ENCODE peak calls at places on chromosomes 11 and 22, in ten cellular contexts. F, J, V, D, H, Y, Z, G, X and A are unnamed samples.

GRCh38 chr11:86608251-86608799 is 64.1 kb downstream of the ME3 start:
- DNase-seq in F (peak), J (peak), V (peak), D (no peak), H (peak), Y (no peak), Z (peak), G (peak), X (no peak), A (peak)

GRCh38 chr11:76265771-76266241 is 59.5 kb upstream of the WNT11 start:
- DNase-seq in F (no peak), J (no peak), V (no peak), D (no peak), H (no peak), Y (no peak), Z (peak), G (no peak), X (no peak), A (no peak)

GRCh38 chr22:41286639-41287091 is 678 bp upstream of the RANGAP1 start:
- DNase-seq in F (no peak), J (peak), V (peak), D (no peak), H (no peak), Y (peak), Z (no peak), G (peak), X (no peak), A (no peak)

GRCh38 chr11:126732981-126733380 is 267.6 kb downstream of the KIRREL3 start:
- DNase-seq in F (no peak), J (no peak), V (no peak), D (no peak), H (no peak), Y (no peak), Z (no peak), G (no peak), X (no peak), A (no peak)

GRCh38 chr11:4695442-4695841 is 2.2 kb downstream of the OR51E2 start:
- DNase-seq in F (no peak), J (no peak), V (no peak), D (no peak), H (no peak), Y (no peak), Z (no peak), G (no peak), X (no peak), A (no peak)

GRCh38 chr22:34111210-34111824 is 191.0 kb upstream of the LARGE1 start:
- DNase-seq in F (peak), J (no peak), V (no peak), D (no peak), H (peak), Y (no peak), Z (no peak), G (peak), X (peak), A (peak)

GRCh38 chr11:83819936-83820549 is 533.9 kb upstream of the CCDC90B start:
- DNase-seq in F (no peak), J (no peak), V (peak), D (no peak), H (peak), Y (no peak), Z (no peak), G (peak), X (no peak), A (no peak)

GRCh38 chr11:69010964-69011623 is 2.0 kb downstream of the MRGPRF start:
- DNase-seq in F (peak), J (peak), V (no peak), D (peak), H (peak), Y (peak), Z (peak), G (no peak), X (peak), A (peak)

GRCh38 chr22:38570841-38571364 is 920 bp upstream of the DMC1 start:
- DNase-seq in F (peak), J (peak), V (no peak), D (peak), H (peak), Y (peak), Z (peak), G (peak), X (no peak), A (peak)

GRCh38 chr11:45108070-45109064 is 38.1 kb upstream of the PRDM11 start:
- DNase-seq in F (peak), J (no peak), V (no peak), D (no peak), H (no peak), Y (no peak), Z (no peak), G (no peak), X (no peak), A (peak)

GRCh38 chr11:27282141-27282590 is 80.8 kb downstream of the CCDC34 start:
- DNase-seq in F (no peak), J (no peak), V (no peak), D (no peak), H (no peak), Y (no peak), Z (peak), G (no peak), X (no peak), A (no peak)

GRCh38 chr11:8672346-8672745 is 10.1 kb downstream of the TRIM66 start:
- DNase-seq in F (no peak), J (no peak), V (no peak), D (no peak), H (no peak), Y (no peak), Z (no peak), G (no peak), X (no peak), A (no peak)

GRCh38 chr11:2474059-2474901 is 29.5 kb downstream of the KCNQ1 start:
- DNase-seq in F (peak), J (no peak), V (no peak), D (no peak), H (no peak), Y (no peak), Z (no peak), G (no peak), X (no peak), A (no peak)

GRCh38 chr11:95897731-95898130 is 26.2 kb downstream of the MTMR2 start:
- DNase-seq in F (no peak), J (no peak), V (no peak), D (no peak), H (no peak), Y (no peak), Z (no peak), G (no peak), X (no peak), A (no peak)

GRCh38 chr11:14612624-14613023 is 31.0 kb upstream of the PDE3B start:
- DNase-seq in F (no peak), J (no peak), V (no peak), D (no peak), H (no peak), Y (no peak), Z (no peak), G (no peak), X (no peak), A (no peak)

GRCh38 chr11:15794361-15795150 is 561.8 kb downstream of the SOX6 start:
- DNase-seq in F (no peak), J (no peak), V (no peak), D (no peak), H (no peak), Y (no peak), Z (no peak), G (no peak), X (no peak), A (no peak)

GRCh38 chr11:71574418-71574817 is 8.3 kb downstream of the KRTAP5-11 start:
- DNase-seq in F (no peak), J (no peak), V (no peak), D (no peak), H (no peak), Y (no peak), Z (no peak), G (peak), X (no peak), A (no peak)

GRCh38 chr11:12430351-12430750 is 53.0 kb downstream of the PARVA start:
- DNase-seq in F (no peak), J (no peak), V (no peak), D (no peak), H (no peak), Y (no peak), Z (no peak), G (no peak), X (no peak), A (peak)

GRCh38 chr22:25746012-25746373 is 4.0 kb downstream of the MYO18B start:
- DNase-seq in F (no peak), J (no peak), V (no peak), D (no peak), H (no peak), Y (no peak), Z (no peak), G (no peak), X (no peak), A (no peak)

GRCh38 chr11:86459682-86460460 is 85.2 kb downstream of the CCDC81 start:
- DNase-seq in F (no peak), J (no peak), V (no peak), D (no peak), H (peak), Y (no peak), Z (no peak), G (peak), X (no peak), A (peak)

GRCh38 chr22:46287873-46288751 is 8.6 kb upstream of the GTSE1 start:
- DNase-seq in F (peak), J (no peak), V (peak), D (no peak), H (no peak), Y (no peak), Z (peak), G (no peak), X (no peak), A (peak)

GRCh38 chr11:133679896-133680295 is 147.6 kb upstream of the OPCML start:
- DNase-seq in F (no peak), J (no peak), V (no peak), D (no peak), H (no peak), Y (no peak), Z (no peak), G (no peak), X (no peak), A (no peak)

GRCh38 chr11:115624065-115624464 is 119.8 kb upstream of the CADM1 start:
- DNase-seq in F (no peak), J (no peak), V (no peak), D (no peak), H (no peak), Y (no peak), Z (no peak), G (no peak), X (no peak), A (no peak)

GRCh38 chr11:114984611-114985163 is 306.4 kb downstream of the NXPE2 start:
- DNase-seq in F (no peak), J (no peak), V (no peak), D (no peak), H (no peak), Y (no peak), Z (no peak), G (no peak), X (no peak), A (no peak)

GRCh38 chr22:29821790-29822130 is 16.3 kb downstream of the ASCC2 start:
- DNase-seq in F (no peak), J (no peak), V (no peak), D (no peak), H (no peak), Y (no peak), Z (no peak), G (no peak), X (no peak), A (no peak)

GRCh38 chr22:41963453-41964105 is 5.7 kb upstream of the SEPTIN3 start:
- DNase-seq in F (no peak), J (no peak), V (no peak), D (no peak), H (no peak), Y (no peak), Z (no peak), G (no peak), X (no peak), A (no peak)

GRCh38 chr11:36431429-36432092 is 78.5 kb downstream of the TRAF6 start:
- DNase-seq in F (peak), J (no peak), V (no peak), D (no peak), H (peak), Y (no peak), Z (no peak), G (no peak), X (no peak), A (peak)

GRCh38 chr11:68962527-68963250 is 18.1 kb downstream of the MRGPRD start:
- DNase-seq in F (peak), J (peak), V (no peak), D (peak), H (peak), Y (no peak), Z (no peak), G (no peak), X (no peak), A (peak)

GRCh38 chr11:110345756-110346155 is 49.3 kb upstream of the RDX start:
- DNase-seq in F (no peak), J (no peak), V (no peak), D (no peak), H (no peak), Y (no peak), Z (no peak), G (no peak), X (no peak), A (no peak)

GRCh38 chr11:9527481-9528140 is 45.9 kb upstream of the WEE1 start:
- DNase-seq in F (no peak), J (no peak), V (no peak), D (no peak), H (no peak), Y (no peak), Z (no peak), G (no peak), X (no peak), A (no peak)

GRCh38 chr11:13118194-13118593 is 109.1 kb downstream of the RASSF10 start:
- DNase-seq in F (no peak), J (no peak), V (no peak), D (no peak), H (no peak), Y (no peak), Z (no peak), G (no peak), X (no peak), A (peak)

GRCh38 chr11:130124096-130124495 is 35.5 kb upstream of the ST14 start:
- DNase-seq in F (peak), J (no peak), V (no peak), D (no peak), H (no peak), Y (no peak), Z (peak), G (no peak), X (no peak), A (no peak)

GRCh38 chr11:833114-833791 is 501 bp downstream of the CD151 start:
- DNase-seq in F (peak), J (no peak), V (no peak), D (peak), H (no peak), Y (no peak), Z (peak), G (no peak), X (no peak), A (peak)

GRCh38 chr11:87281496-87281895 is 243.8 kb downstream of the TMEM135 start:
- DNase-seq in F (no peak), J (no peak), V (no peak), D (no peak), H (peak), Y (no peak), Z (no peak), G (no peak), X (no peak), A (no peak)

GRCh38 chr11:44780940-44781631 is 54.3 kb downstream of the TSPAN18 start:
- DNase-seq in F (no peak), J (no peak), V (no peak), D (no peak), H (no peak), Y (no peak), Z (no peak), G (no peak), X (no peak), A (peak)

GRCh38 chr11:66055021-66055420 is 2.9 kb downstream of the SF3B2 start:
- DNase-seq in F (no peak), J (no peak), V (no peak), D (no peak), H (no peak), Y (no peak), Z (no peak), G (no peak), X (no peak), A (no peak)

GRCh38 chr11:124896071-124896750 is 1.5 kb downstream of the ROBO4 start:
- DNase-seq in F (no peak), J (peak), V (no peak), D (no peak), H (no peak), Y (no peak), Z (no peak), G (no peak), X (no peak), A (peak)

GRCh38 chr11:75273989-75274391 is 33.4 kb downstream of the TPBGL start:
- DNase-seq in F (no peak), J (no peak), V (no peak), D (no peak), H (peak), Y (no peak), Z (no peak), G (no peak), X (no peak), A (peak)

GRCh38 chr11:45208135-45208534 is 61.7 kb downstream of the PRDM11 start:
- DNase-seq in F (no peak), J (no peak), V (no peak), D (no peak), H (no peak), Y (no peak), Z (no peak), G (no peak), X (no peak), A (no peak)